ENCODE peak calls at places on chromosome 21, in nine cellular contexts. W is mammary epithelial cell, N is right cardiac atrium, S is astrocyte, T is transverse colon, A is adipocyte, Q is left lung, K is pancreas, H is psoas muscle. J is an unnamed sample. For H3K9me3, the result is how much of the 10 kb centered on the place peaks cover.

GRCh38 chr21:26116456-26117011 is 54.0 kb downstream of the APP start:
- DNase-seq in W (peak), N (peak), S (peak), T (no peak), A (peak), Q (no peak), K (no peak), H (no peak), J (no peak)

GRCh38 chr21:37372127-37372731 is 5.7 kb downstream of the DYRK1A start:
- DNase-seq in W (no peak), N (no peak), S (no peak), T (no peak), A (no peak), Q (no peak), K (no peak), H (no peak), J (no peak)

GRCh38 chr21:27532081-27532480 is 565.2 kb upstream of the ADAMTS5 start:
- DNase-seq in W (no peak), N (no peak), S (peak), T (peak), A (peak), Q (no peak), K (no peak), H (no peak), J (no peak)

GRCh38 chr21:46600305-46600704 is 4.6 kb downstream of the S100B start:
- DNase-seq in W (no peak), N (no peak), S (no peak), T (no peak), A (no peak), Q (no peak), K (no peak), H (no peak), J (no peak)

GRCh38 chr21:42614391-42614790 is 39.0 kb upstream of the PDE9A start:
- DNase-seq in W (peak), N (no peak), S (no peak), T (no peak), A (no peak), Q (no peak), K (no peak), H (no peak), J (peak)

GRCh38 chr21:36989699-36990507 is 16.6 kb upstream of the RIPPLY3 start:
- DNase-seq in W (peak), N (peak), S (peak), T (peak), A (peak), Q (peak), K (peak), H (peak), J (peak)

GRCh38 chr21:42254631-42255030 is 35.7 kb downstream of the ABCG1 start:
- DNase-seq in W (no peak), N (no peak), S (no peak), T (no peak), A (no peak), Q (no peak), K (no peak), H (no peak), J (no peak)

GRCh38 chr21:36699026-36699545 is at the start of gene SIM2:
- DNase-seq in W (peak), N (peak), S (no peak), T (no peak), A (peak), Q (no peak), K (no peak), H (no peak), J (no peak)

GRCh38 chr21:23130308-23130707 is 2132.1 kb downstream of the NCAM2 start:
- DNase-seq in W (no peak), N (no peak), S (no peak), T (no peak), A (no peak), Q (no peak), K (no peak), H (no peak), J (no peak)

GRCh38 chr21:45819478-45820170 is 161.9 kb upstream of the COL6A1 start:
- DNase-seq in W (no peak), N (no peak), S (no peak), T (no peak), A (no peak), Q (no peak), K (no peak), H (no peak), J (no peak)

GRCh38 chr21:25541042-25541441 is 66.2 kb downstream of the MRPL39 start:
- DNase-seq in W (no peak), N (no peak), S (no peak), T (no peak), A (no peak), Q (no peak), K (no peak), H (no peak), J (no peak)

GRCh38 chr21:14553422-14553821 is 7.3 kb upstream of the SAMSN1 start:
- DNase-seq in W (no peak), N (no peak), S (no peak), T (no peak), A (no peak), Q (no peak), K (no peak), H (no peak), J (no peak)

GRCh38 chr21:42164064-42164789 is 54.7 kb upstream of the ABCG1 start:
- DNase-seq in W (peak), N (peak), S (no peak), T (peak), A (no peak), Q (peak), K (peak), H (peak), J (peak)

GRCh38 chr21:44477712-44478111 is 22.4 kb downstream of the LRRC3 start:
- DNase-seq in W (no peak), N (no peak), S (no peak), T (no peak), A (no peak), Q (peak), K (no peak), H (no peak), J (no peak)

GRCh38 chr21:27796106-27796505 is 829.2 kb upstream of the ADAMTS5 start:
- DNase-seq in W (no peak), N (no peak), S (peak), T (no peak), A (peak), Q (no peak), K (no peak), H (no peak), J (no peak)

GRCh38 chr21:37032877-37033471 is 26.5 kb downstream of the RIPPLY3 start:
- DNase-seq in W (peak), N (no peak), S (peak), T (no peak), A (peak), Q (no peak), K (no peak), H (no peak), J (no peak)

GRCh38 chr21:45262041-45262581 is 25.6 kb downstream of the POFUT2 start:
- DNase-seq in W (no peak), N (no peak), S (no peak), T (no peak), A (no peak), Q (no peak), K (no peak), H (no peak), J (no peak)

GRCh38 chr21:34919406-34919805 is 129.7 kb downstream of the RUNX1 start:
- DNase-seq in W (no peak), N (no peak), S (no peak), T (no peak), A (no peak), Q (no peak), K (no peak), H (no peak), J (no peak)

GRCh38 chr21:14382486-14382834 is 486 bp downstream of the HSPA13 start:
- DNase-seq in W (no peak), N (no peak), S (peak), T (no peak), A (peak), Q (peak), K (peak), H (no peak), J (no peak)

GRCh38 chr21:15249285-15249993 is 184.6 kb upstream of the NRIP1 start:
- DNase-seq in W (no peak), N (no peak), S (peak), T (no peak), A (no peak), Q (no peak), K (no peak), H (no peak), J (no peak)

GRCh38 chr21:46120301-46121285 is 22.7 kb downstream of the COL6A2 start:
- DNase-seq in W (no peak), N (peak), S (no peak), T (no peak), A (no peak), Q (peak), K (peak), H (peak), J (peak)

GRCh38 chr21:31491617-31492016 is 147.6 kb upstream of the TIAM1 start:
- DNase-seq in W (no peak), N (no peak), S (no peak), T (no peak), A (no peak), Q (no peak), K (no peak), H (no peak), J (no peak)

GRCh38 chr21:36104306-36105300 is 30.3 kb upstream of the CBR3 start:
- DNase-seq in W (peak), N (peak), S (peak), T (peak), A (peak), Q (no peak), K (peak), H (peak), J (no peak)

DNA sequence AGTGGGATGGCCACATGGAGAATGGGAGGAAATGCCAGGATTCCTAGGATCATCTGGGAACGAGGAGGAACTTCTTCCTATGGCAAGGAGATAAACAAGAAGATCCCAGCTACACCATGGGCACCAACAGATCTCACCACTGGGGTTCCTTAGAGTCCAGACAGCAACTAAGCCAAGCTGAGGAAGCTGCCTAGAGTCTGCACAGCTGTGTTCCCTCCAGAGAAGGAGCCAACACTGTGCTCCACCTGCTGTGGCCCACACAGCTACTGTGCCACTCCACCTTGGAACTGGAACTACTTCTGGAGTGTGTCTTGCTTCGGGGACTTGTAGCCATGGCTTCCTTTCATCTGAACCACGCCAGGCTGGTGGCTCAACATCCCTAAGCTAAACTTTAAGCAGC is 6.0 kb downstream of the IFNAR1 start:
- DNase-seq in W (no peak), N (no peak), S (no peak), T (peak), A (no peak), Q (no peak), K (no peak), H (no peak), J (no peak)
- H3K9me3 ChIP-seq in W (under half), N (under half), S (under half), T (under half), A (under half), Q (under half), K (under half), H (under half), J (under half)

DNA sequence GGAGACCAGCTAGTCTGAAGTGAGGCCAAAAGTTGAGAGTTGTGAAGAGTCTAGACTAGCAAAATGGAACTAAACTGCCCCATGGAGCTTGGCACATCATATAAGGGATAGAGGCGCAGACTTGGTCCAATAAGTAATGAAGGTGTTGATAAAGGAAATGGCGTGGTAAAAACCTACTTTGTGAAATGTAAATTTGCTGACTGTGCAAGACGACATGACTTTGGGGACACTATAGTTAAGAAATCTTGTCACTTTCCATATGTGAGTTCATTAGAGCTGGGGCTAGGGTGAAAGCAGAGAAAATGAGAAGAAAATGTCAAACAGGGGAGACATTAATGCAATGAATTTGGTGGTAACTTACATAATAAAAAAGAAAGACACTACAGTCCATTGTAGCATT is 50.1 kb downstream of the CLDN17 start:
- DNase-seq in W (peak), N (no peak), S (no peak), T (no peak), A (no peak), Q (no peak), K (no peak), H (no peak), J (no peak)
- H3K9me3 ChIP-seq in W (under half), N (under half), S (under half), T (under half), A (under half), Q (under half), K (under half), H (under half), J (under half)

GRCh38 chr21:16713331-16714114 is 799.3 kb upstream of the CXADR start:
- DNase-seq in W (no peak), N (no peak), S (peak), T (no peak), A (peak), Q (no peak), K (no peak), H (no peak), J (no peak)
- H3K9me3 ChIP-seq in W (under half), N (under half), S (under half), T (under half), A (under half), Q (under half), K (under half), H (under half), J (under half)

DNA sequence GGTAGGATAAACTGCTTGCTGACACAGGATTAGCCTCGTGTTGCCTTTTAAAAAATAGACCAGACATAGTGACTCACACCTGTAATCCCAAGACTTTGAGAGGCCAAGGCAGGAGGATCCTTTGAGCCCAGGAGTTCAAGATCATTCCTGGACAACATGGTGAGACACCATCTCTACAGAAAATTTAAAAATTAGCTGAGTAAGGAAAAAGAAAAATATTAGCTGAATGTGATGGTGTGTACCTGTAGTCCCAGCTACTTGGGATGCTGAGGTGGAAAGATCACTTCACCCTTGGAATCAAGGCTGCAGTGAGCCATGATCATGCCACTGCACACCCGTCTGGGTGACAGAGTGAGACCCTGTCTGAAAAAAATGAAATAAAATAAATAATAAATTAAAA is 82.0 kb downstream of the ETS2 start:
- DNase-seq in W (no peak), N (no peak), S (no peak), T (no peak), A (no peak), Q (no peak), K (no peak), H (no peak), J (no peak)
- H3K9me3 ChIP-seq in W (under half), N (under half), S (under half), T (under half), A (under half), Q (under half), K (under half), H (under half), J (under half)

GRCh38 chr21:30233636-30234035 is 17.7 kb upstream of the CLDN8 start:
- DNase-seq in W (no peak), N (no peak), S (no peak), T (no peak), A (peak), Q (no peak), K (no peak), H (no peak), J (no peak)

GRCh38 chr21:30232011-30232410 is 16.1 kb upstream of the CLDN8 start:
- DNase-seq in W (no peak), N (no peak), S (no peak), T (no peak), A (no peak), Q (no peak), K (no peak), H (no peak), J (no peak)

GRCh38 chr21:30233228-30233627 is 17.3 kb upstream of the CLDN8 start:
- DNase-seq in W (no peak), N (no peak), S (no peak), T (no peak), A (no peak), Q (no peak), K (no peak), H (no peak), J (no peak)

GRCh38 chr21:30234643-30235042 is 18.7 kb upstream of the CLDN8 start:
- DNase-seq in W (peak), N (no peak), S (no peak), T (no peak), A (peak), Q (no peak), K (no peak), H (no peak), J (no peak)

GRCh38 chr21:30234050-30234449 is 18.2 kb upstream of the CLDN8 start:
- DNase-seq in W (no peak), N (no peak), S (no peak), T (peak), A (no peak), Q (no peak), K (no peak), H (no peak), J (no peak)
- H3K9me3 ChIP-seq in W (under half), N (under half), S (under half), T (under half), A (under half), Q (under half), K (under half), H (under half), J (under half)

DNA sequence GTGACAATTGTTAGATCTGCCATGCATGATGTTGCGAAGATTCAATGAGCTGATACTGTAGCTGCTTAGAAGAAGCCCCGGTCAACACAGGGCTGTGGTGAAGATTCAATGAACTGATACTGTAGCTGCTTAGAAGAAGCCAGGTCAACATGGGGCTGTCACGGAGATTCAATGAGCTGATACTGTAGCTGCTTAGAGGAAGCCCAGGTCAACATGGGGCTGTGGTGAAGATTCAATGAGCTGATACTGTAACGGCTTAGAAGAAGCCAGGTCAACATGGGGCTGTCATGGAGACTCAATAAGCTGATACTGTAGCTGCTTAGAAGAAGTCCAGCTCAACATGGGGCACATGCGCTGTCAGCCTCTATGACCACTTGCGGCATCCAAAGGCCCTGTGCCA is 18.8 kb upstream of the BACE2 start:
- DNase-seq in W (no peak), N (no peak), S (no peak), T (no peak), A (no peak), Q (no peak), K (no peak), H (no peak), J (no peak)
- H3K9me3 ChIP-seq in W (under half), N (under half), S (under half), T (under half), A (under half), Q (under half), K (under half), H (under half), J (under half)

DNA sequence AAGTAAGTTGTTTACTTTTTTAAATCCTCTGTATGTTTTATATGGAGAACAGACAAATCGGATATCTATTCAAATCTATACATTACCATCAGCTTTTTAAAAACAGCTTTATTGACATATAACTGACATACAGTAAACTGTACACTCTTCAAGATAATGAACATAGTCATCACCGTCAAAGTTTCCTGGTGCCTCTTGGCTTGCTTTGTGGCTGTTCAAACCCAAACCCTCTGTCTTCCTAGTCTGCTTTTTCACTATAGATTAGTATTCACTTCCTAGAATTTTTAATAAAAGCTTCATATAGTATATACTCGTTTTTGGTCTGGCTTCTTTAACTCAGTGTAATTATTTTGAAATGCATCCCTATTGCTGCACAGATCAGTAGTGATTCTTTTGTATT is 56.4 kb upstream of the TPTE start:
- DNase-seq in W (no peak), N (no peak), S (no peak), T (no peak), A (no peak), Q (no peak), K (no peak), H (no peak), J (no peak)
- H3K9me3 ChIP-seq in W (half or more), N (under half), S (under half), T (under half), A (under half), Q (under half), K (under half), H (under half), J (under half)

J was measured in T-helper 17 cell.